ENCODE peak calls at places on chromosomes 6 and 20, in eight cellular contexts. I, P, K, C, B, L, O and Q are unnamed samples.

GRCh38 chr20:5786930-5787826 is 37.0 kb downstream of the SHLD1 start:
- DNase-seq in O (peak), L (no peak), B (no peak), I (no peak), K (no peak), C (peak), P (peak), Q (peak)

GRCh38 chr20:8647868-8648495 is 420.9 kb upstream of the PLCB4 start:
- DNase-seq in L (no peak), B (no peak), K (no peak), C (peak), I (no peak), O (peak), P (no peak), Q (no peak)

GRCh38 chr20:50727792-50728485 is 3.4 kb upstream of the PARD6B start:
- DNase-seq in K (peak), O (no peak), B (peak), C (no peak), L (no peak), P (no peak), I (peak), Q (no peak)

GRCh38 chr20:63352811-63353221 is 8.3 kb downstream of the CHRNA4 start:
- DNase-seq in K (no peak), B (no peak), L (no peak), P (no peak), I (no peak), C (no peak), O (no peak), Q (no peak)

GRCh38 chr6:132715204-132715603 is 1.3 kb upstream of the VNN1 start:
- DNase-seq in O (peak), P (peak), C (peak), L (peak), K (no peak), B (peak), I (peak), Q (peak)

GRCh38 chr6:160962835-160963623 is 28.5 kb upstream of the MAP3K4 start:
- DNase-seq in B (no peak), K (no peak), C (no peak), L (no peak), P (no peak), I (no peak), O (no peak), Q (no peak)

GRCh38 chr6:113092795-113093194 is 745.7 kb downstream of the RFPL4B start:
- DNase-seq in O (no peak), C (no peak), I (no peak), P (no peak), B (no peak), L (no peak), K (no peak), Q (no peak)

GRCh38 chr6:42136508-42137191 is 5.8 kb downstream of the C6orf132 start:
- DNase-seq in O (peak), B (peak), P (no peak), L (peak), I (peak), K (no peak), C (peak), Q (no peak)

GRCh38 chr20:32993484-32994050 is 10.7 kb downstream of the SUN5 start:
- DNase-seq in O (no peak), L (no peak), I (no peak), B (no peak), P (no peak), C (no peak), K (no peak), Q (no peak)

GRCh38 chr6:90397929-90398674 is 101.5 kb upstream of the BACH2 start:
- DNase-seq in L (no peak), I (peak), P (no peak), K (no peak), C (no peak), B (no peak), O (no peak), Q (peak)

GRCh38 chr20:63976980-63977391 is 2.5 kb downstream of the SAMD10 start:
- DNase-seq in I (no peak), K (no peak), P (no peak), L (no peak), O (no peak), C (no peak), B (no peak), Q (no peak)

GRCh38 chr20:25040438-25040831 is 17.5 kb downstream of the ACSS1 start:
- DNase-seq in B (no peak), L (no peak), P (no peak), K (no peak), C (peak), I (no peak), O (peak), Q (no peak)

GRCh38 chr20:23652371-23652770 is 14.6 kb upstream of the CST3 start:
- DNase-seq in B (no peak), L (no peak), C (peak), I (no peak), P (peak), O (no peak), K (no peak), Q (peak)

GRCh38 chr6:98641929-98642328 is 192.4 kb upstream of the POU3F2 start:
- DNase-seq in B (no peak), P (no peak), I (peak), O (no peak), L (no peak), K (no peak), C (peak), Q (peak)

GRCh38 chr20:53918949-53919361 is 151.4 kb downstream of the BCAS1 start:
- DNase-seq in O (no peak), B (no peak), I (no peak), C (no peak), L (no peak), K (no peak), P (no peak), Q (peak)

GRCh38 chr6:140203611-140204553 is 829.4 kb upstream of the CITED2 start:
- DNase-seq in O (peak), K (no peak), P (no peak), I (no peak), B (no peak), L (no peak), C (peak), Q (no peak)

GRCh38 chr20:59102722-59103415 is 60.3 kb upstream of the PRELID3B start:
- DNase-seq in B (no peak), C (no peak), I (no peak), P (no peak), K (no peak), O (no peak), L (no peak), Q (no peak)

GRCh38 chr6:98678481-98678880 is 155.9 kb upstream of the POU3F2 start:
- DNase-seq in L (no peak), K (no peak), I (no peak), P (no peak), C (no peak), O (no peak), B (no peak), Q (peak)

GRCh38 chr6:129102741-129103140 is 219.8 kb downstream of the LAMA2 start:
- DNase-seq in C (peak), I (no peak), L (no peak), O (peak), K (no peak), B (no peak), P (no peak), Q (no peak)

GRCh38 chr6:116078522-116078921 is 17.8 kb upstream of the FRK start:
- DNase-seq in K (no peak), C (no peak), O (no peak), I (no peak), L (no peak), B (no peak), P (no peak), Q (no peak)

GRCh38 chr6:53065266-53066058 is at the start of gene FBXO9:
- DNase-seq in C (peak), O (peak), B (peak), L (peak), I (peak), K (peak), P (no peak), Q (peak)

GRCh38 chr20:62116558-62117361 is 5.5 kb upstream of the LSM14B start:
- DNase-seq in P (no peak), O (no peak), B (no peak), I (no peak), K (no peak), L (no peak), C (no peak), Q (no peak)

GRCh38 chr6:84249724-84250123 is 22.3 kb upstream of the CEP162 start:
- DNase-seq in P (no peak), O (peak), L (peak), K (no peak), B (no peak), I (no peak), C (peak), Q (peak)

GRCh38 chr20:12072221-12072944 is 154.7 kb downstream of the BTBD3 start:
- DNase-seq in C (no peak), L (no peak), B (no peak), P (no peak), K (no peak), I (no peak), O (no peak), Q (no peak)